ENCODE peak calls at places on chromosome 21, in four cellular contexts. I is mesenchymal stem cell; W is CD8-positive, alpha-beta T cell; B is CD4-positive, CD25-positive, alpha-beta regulatory T cell. A is an unnamed sample.
A peak's percentile ranks its signal among the peaks of the same experiment; 100 is the strongest.

GRCh38 chr21:27061783-27062182 is 94.9 kb upstream of the ADAMTS5 start:
- DNase-seq in I (no peak), W (no peak), B (no peak), A (no peak)

GRCh38 chr21:45994086-45994661 is 12.6 kb downstream of the COL6A1 start:
- DNase-seq in I (no peak), W (no peak), B (peak; percentile 1), A (no peak)

GRCh38 chr21:37237764-37238163 is 29.4 kb downstream of the VPS26C start:
- DNase-seq in I (no peak), W (no peak), B (no peak), A (no peak)

GRCh38 chr21:31038376-31038775 is at the start of gene KRTAP19-8:
- DNase-seq in I (no peak), W (no peak), B (no peak), A (no peak)

GRCh38 chr21:34576043-34576466 is 38.9 kb downstream of the RCAN1 start:
- DNase-seq in I (no peak), W (no peak), B (no peak), A (no peak)

GRCh38 chr21:17793675-17794123 is 25.5 kb downstream of the C21orf91 start:
- DNase-seq in I (peak; percentile 68), W (no peak), B (no peak), A (no peak)

GRCh38 chr21:35048706-35049617 is at the start of gene RUNX1:
- DNase-seq in I (peak; percentile 78), W (peak; percentile 56), B (peak; percentile 72), A (peak; percentile 89)

GRCh38 chr21:17527240-17527639 is 14.4 kb downstream of the CXADR start:
- DNase-seq in I (peak; percentile 64), W (no peak), B (no peak), A (peak; percentile 78)

GRCh38 chr21:35333831-35334593 is 284.9 kb upstream of the RUNX1 start:
- DNase-seq in I (no peak), W (no peak), B (no peak), A (no peak)

GRCh38 chr21:46004168-46004861 is 22.7 kb downstream of the COL6A1 start:
- DNase-seq in I (no peak), W (no peak), B (no peak), A (no peak)

GRCh38 chr21:45580576-45581321 is 38.5 kb upstream of the SLC19A1 start:
- DNase-seq in I (no peak), W (no peak), B (no peak), A (no peak)

GRCh38 chr21:28899744-28900143 is 92.9 kb downstream of the LTN1 start:
- DNase-seq in I (peak; percentile 19), W (no peak), B (no peak), A (peak; percentile 11)

GRCh38 chr21:19326581-19327319 is 923.2 kb upstream of the TMPRSS15 start:
- DNase-seq in I (no peak), W (no peak), B (no peak), A (no peak)

GRCh38 chr21:32021319-32022027 is 148.7 kb downstream of the HUNK start:
- DNase-seq in I (no peak), W (no peak), B (no peak), A (peak; percentile 13)

GRCh38 chr21:27260728-27261127 is 293.8 kb upstream of the ADAMTS5 start:
- DNase-seq in I (no peak), W (no peak), B (no peak), A (no peak)

GRCh38 chr21:41499920-41500319 is 8.0 kb downstream of the TMPRSS2 start:
- DNase-seq in I (no peak), W (no peak), B (no peak), A (no peak)
- H3K27ac ChIP-seq in I (no peak overlapping the region), W (no peak overlapping the region), B (no peak overlapping the region), A (peak overlapping the region; percentile 21)

GRCh38 chr21:16426936-16427335 is 697.2 kb downstream of the USP25 start:
- DNase-seq in I (no peak), W (no peak), B (no peak), A (no peak)
- H3K27me3 ChIP-seq in I (no peaks in the 10 kb centered on the region), W (no peaks in the 10 kb centered on the region), B (no peaks in the 10 kb centered on the region), A (peaks cover 4% of the 10 kb centered on the region)

GRCh38 chr21:38766987-38767722 is 38.6 kb upstream of the ETS2 start:
- DNase-seq in I (peak; percentile 51), W (peak; percentile 37), B (peak; percentile 6), A (no peak)
- H3K27ac ChIP-seq in I (no peak overlapping the region), W (peak overlapping the region; percentile 69), B (peak overlapping the region; percentile 80), A (no peak overlapping the region)

DNA sequence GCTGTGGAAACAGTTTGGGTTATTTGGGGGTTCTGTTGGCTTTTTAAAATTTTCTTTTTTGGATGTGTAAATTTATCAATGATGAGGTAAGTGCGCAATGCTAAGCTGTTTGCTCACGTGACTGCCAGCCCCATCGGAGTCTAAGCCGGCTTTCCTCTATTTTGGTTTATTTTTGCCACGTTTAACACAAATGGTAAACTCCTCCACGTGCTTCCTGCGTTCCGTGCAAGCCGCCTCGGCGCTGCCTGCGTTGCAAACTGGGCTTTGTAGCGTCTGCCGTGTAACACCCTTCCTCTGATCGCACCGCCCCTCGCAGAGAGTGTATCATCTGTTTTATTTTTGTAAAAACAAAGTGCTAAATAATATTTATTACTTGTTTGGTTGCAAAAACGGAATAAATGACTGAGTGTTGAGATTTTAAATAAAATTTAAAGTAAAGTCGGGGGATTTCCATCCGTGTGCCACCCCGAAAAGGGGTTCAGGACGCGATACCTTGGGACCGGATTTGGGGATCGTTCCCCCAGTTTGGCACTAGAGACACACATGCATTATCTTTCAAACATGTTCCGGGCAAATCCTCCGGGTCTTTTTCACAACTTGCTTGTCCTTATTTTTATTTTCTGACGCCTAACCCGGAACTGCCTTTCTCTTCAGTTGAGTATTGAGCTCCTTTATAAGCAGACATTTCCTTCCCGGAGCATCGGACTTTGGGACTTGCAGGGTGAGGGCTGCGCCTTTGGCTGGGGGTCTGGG is 3.2 kb downstream of the OLIG2 start:
- DNase-seq in I (no peak), W (peak; percentile 8), B (no peak), A (no peak)
- H3K27me3 ChIP-seq in I (peaks cover 90% of the 10 kb centered on the region), W (peaks cover 40% of the 10 kb centered on the region), B (peaks cover 17% of the 10 kb centered on the region), A (peaks cover 71% of the 10 kb centered on the region)